ENCODE peak calls at places on chromosomes 5 and 9, in nine cellular contexts. F, G, D, V, P, R, N, U and H are unnamed samples.

GRCh38 chr5:53777864-53778618 is 217.6 kb downstream of the NDUFS4 start:
- DNase-seq in D (no peak), N (no peak), F (peak; percentile 75), G (no peak), R (no peak), V (no peak), U (no peak), P (no peak), H (peak; percentile 52)

GRCh38 chr5:82418608-82418950 is 140.4 kb upstream of the RPS23 start:
- DNase-seq in U (no peak), V (no peak), P (no peak), D (no peak), N (no peak), G (no peak), R (no peak), F (no peak), H (no peak)

GRCh38 chr5:149212203-149212951 is 59.3 kb upstream of the AFAP1L1 start:
- DNase-seq in G (no peak), U (peak; percentile 98), D (peak; percentile 35), P (no peak), R (no peak), N (no peak), F (no peak), V (no peak), H (peak; percentile 38)

GRCh38 chr9:98575379-98576346 is 133.1 kb downstream of the GABBR2 start:
- DNase-seq in U (peak; percentile 69), P (peak; percentile 29), F (peak; percentile 94), R (no peak), G (no peak), D (no peak), N (no peak), V (no peak), H (peak; percentile 75)

GRCh38 chr9:32578976-32579375 is 6.0 kb upstream of the NDUFB6 start:
- DNase-seq in P (no peak), U (no peak), R (no peak), F (no peak), G (no peak), D (no peak), N (no peak), V (no peak), H (no peak)

GRCh38 chr5:60541980-60542379 is 158.0 kb downstream of the DEPDC1B start:
- DNase-seq in P (no peak), R (no peak), G (no peak), D (peak; percentile 28), F (no peak), U (peak; percentile 23), V (no peak), N (no peak), H (no peak)

GRCh38 chr9:112870556-112870955 is 20.1 kb downstream of the SLC46A2 start:
- DNase-seq in F (no peak), P (no peak), D (no peak), V (no peak), N (no peak), R (no peak), U (no peak), G (no peak), H (no peak)

GRCh38 chr9:79213417-79214125 is 358.2 kb upstream of the TLE4 start:
- DNase-seq in G (no peak), D (no peak), R (no peak), P (no peak), U (peak; percentile 76), V (no peak), N (no peak), F (no peak), H (no peak)

GRCh38 chr9:131266301-131267229 is 9.7 kb downstream of the FAM78A start:
- DNase-seq in G (no peak), D (peak; percentile 4), R (no peak), V (no peak), U (no peak), P (no peak), N (no peak), F (no peak), H (peak; percentile 3)

GRCh38 chr9:14243514-14244042 is 70.4 kb downstream of the NFIB start:
- DNase-seq in R (no peak), G (no peak), D (no peak), P (no peak), F (no peak), U (no peak), N (no peak), V (no peak), H (no peak)

GRCh38 chr9:79610019-79610760 is 38.4 kb downstream of the TLE4 start:
- DNase-seq in V (no peak), N (peak; percentile 58), G (no peak), P (no peak), U (peak; percentile 56), F (no peak), R (peak; percentile 40), D (no peak), H (no peak)

GRCh38 chr9:97672403-97672802 is 24.7 kb downstream of the XPA start:
- DNase-seq in P (no peak), D (no peak), G (no peak), U (no peak), R (no peak), V (no peak), F (no peak), N (no peak), H (no peak)

GRCh38 chr9:107242073-107243063 is 40.7 kb upstream of the RAD23B start:
- DNase-seq in U (peak; percentile 67), D (no peak), F (no peak), P (no peak), N (no peak), R (no peak), V (no peak), G (no peak), H (peak; percentile 29)

GRCh38 chr9:1726993-1727759 is 288.0 kb upstream of the SMARCA2 start:
- DNase-seq in P (no peak), F (peak; percentile 19), D (no peak), U (peak; percentile 20), N (peak; percentile 42), V (peak; percentile 78), G (no peak), R (peak; percentile 16), H (no peak)

GRCh38 chr9:113398796-113399195 is 2.3 kb downstream of the ALAD start:
- DNase-seq in V (no peak), U (peak; percentile 8), G (no peak), R (no peak), P (no peak), D (no peak), F (no peak), N (no peak), H (no peak)

GRCh38 chr5:77852068-77852513 is 76.0 kb upstream of the TBCA start:
- DNase-seq in D (no peak), P (no peak), R (no peak), F (no peak), N (no peak), U (no peak), G (no peak), V (no peak), H (no peak)

GRCh38 chr9:14992516-14992915 is 82.3 kb upstream of the FREM1 start:
- DNase-seq in F (no peak), R (peak; percentile 22), U (peak; percentile 53), V (no peak), G (no peak), N (no peak), D (no peak), P (no peak), H (no peak)

DNA sequence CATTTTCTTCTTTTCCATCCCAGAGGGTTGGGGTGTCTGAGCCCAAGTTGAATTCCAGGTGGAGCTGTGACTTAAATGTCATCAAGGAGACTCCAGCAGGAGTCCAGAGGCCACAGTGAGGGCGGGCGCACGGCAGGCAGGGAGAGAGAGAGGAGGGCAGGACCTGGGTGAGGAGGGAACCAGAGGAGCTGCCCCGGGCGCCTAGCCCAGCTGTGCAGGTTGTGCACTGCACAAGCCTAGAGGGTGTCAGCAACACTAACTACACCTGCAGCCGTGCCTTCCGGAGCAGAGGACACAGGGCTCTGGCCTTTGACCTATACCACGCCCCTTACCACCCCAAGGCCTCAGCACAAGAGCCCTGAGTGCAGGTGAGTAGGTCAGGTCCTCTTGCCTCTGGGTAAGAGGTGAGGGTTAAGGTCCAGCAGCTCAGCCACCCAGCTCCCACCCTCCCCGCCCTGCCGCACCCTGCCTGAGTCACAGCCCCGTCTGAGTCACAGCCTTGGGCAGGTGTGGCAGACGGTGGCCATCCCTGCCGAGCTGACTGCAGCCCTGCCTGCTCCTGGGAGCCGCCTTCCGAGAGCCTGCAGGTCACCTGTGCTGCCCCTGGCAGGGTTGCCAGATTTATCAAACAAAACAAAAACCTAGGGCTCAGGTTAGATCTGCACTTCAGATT is 6.4 kb upstream of the AGPAT2 start:
- DNase-seq in U (peak; percentile 71), D (peak; percentile 90), V (no peak), P (no peak), F (no peak), N (no peak), R (no peak), G (peak; percentile 76), H (peak; percentile 89)
- TF ChIP-seq EZH2phosphoT487 in U (no peak), D (no peak), V (no peak), P (no peak), F (no peak), N (no peak), R (no peak), G (no peak), H (no peak)

GRCh38 chr5:114458726-114459125 is 96.9 kb downstream of the KCNN2 start:
- DNase-seq in R (no peak), V (no peak), U (no peak), P (no peak), G (no peak), F (no peak), D (no peak), N (no peak), H (no peak)
- H3K4me2 ChIP-seq in R (no peak overlapping the region), V (no peak overlapping the region), U (no peak overlapping the region), P (no peak overlapping the region), G (no peak overlapping the region), F (no peak overlapping the region), D (no peak overlapping the region), N (no peak overlapping the region), H (no peak overlapping the region)

GRCh38 chr5:80154749-80155148 is 101.1 kb downstream of the SERINC5 start:
- DNase-seq in F (no peak), U (no peak), D (no peak), P (no peak), R (no peak), V (no peak), N (no peak), G (no peak), H (no peak)
- H2AFZ ChIP-seq in F (no peak overlapping the region), U (no peak overlapping the region), D (no peak overlapping the region), P (no peak overlapping the region), R (no peak overlapping the region), V (no peak overlapping the region), N (no peak overlapping the region), G (no peak overlapping the region), H (no peak overlapping the region)

GRCh38 chr5:173500213-173500560 is 116.3 kb downstream of the BOD1 start:
- DNase-seq in D (no peak), P (no peak), U (no peak), V (no peak), F (no peak), R (no peak), G (no peak), N (no peak), H (no peak)

GRCh38 chr5:173499471-173500212 is 116.8 kb downstream of the BOD1 start:
- DNase-seq in G (no peak), U (no peak), P (no peak), F (no peak), V (no peak), R (no peak), N (no peak), D (no peak), H (no peak)

GRCh38 chr5:173497685-173498084 is 118.8 kb downstream of the BOD1 start:
- DNase-seq in U (no peak), G (no peak), N (no peak), R (no peak), V (no peak), P (no peak), D (no peak), F (no peak), H (no peak)

GRCh38 chr5:173498286-173498685 is 118.2 kb downstream of the BOD1 start:
- DNase-seq in P (no peak), R (no peak), G (no peak), F (no peak), D (peak; percentile 42), N (no peak), U (peak; percentile 68), V (no peak), H (no peak)

GRCh38 chr5:173498871-173499470 is 117.5 kb downstream of the BOD1 start:
- DNase-seq in D (no peak), N (peak; percentile 44), G (no peak), F (no peak), U (no peak), R (no peak), P (no peak), V (peak; percentile 56), H (no peak)
- TF ChIP-seq EZH2phosphoT487 in D (no peak), N (no peak), G (no peak), F (no peak), U (no peak), R (no peak), P (no peak), V (no peak), H (no peak)